ENCODE peak calls at places on chromosome 3, in four cellular contexts. W is DND-41, I is iPS DF 6.9, R is H7. N is an unnamed sample.

GRCh38 chr3:41026394-41027177 is 172.7 kb upstream of the CTNNB1 start:
- DNase-seq in W (no peak), I (no peak), R (no peak), N (no peak)

GRCh38 chr3:126671521-126671920 is 16.6 kb upstream of the TXNRD3 start:
- DNase-seq in W (no peak), I (no peak), R (no peak), N (no peak)

GRCh38 chr3:29186982-29187718 is 93.7 kb upstream of the RBMS3 start:
- DNase-seq in W (no peak), I (no peak), R (no peak), N (peak; percentile 82)

GRCh38 chr3:43436507-43437140 is 150.3 kb downstream of the SNRK start:
- DNase-seq in W (no peak), I (no peak), R (no peak), N (no peak)

GRCh38 chr3:155714295-155714718 is 30.6 kb downstream of the PLCH1 start:
- DNase-seq in W (peak; percentile 24), I (peak; percentile 16), R (peak; percentile 54), N (no peak)

GRCh38 chr3:171943262-171944108 is 95.9 kb upstream of the FNDC3B start:
- DNase-seq in W (no peak), I (no peak), R (no peak), N (no peak)

GRCh38 chr3:111749171-111750170 is 109.6 kb upstream of the PHLDB2 start:
- DNase-seq in W (no peak), I (no peak), R (no peak), N (no peak)

GRCh38 chr3:136075218-136075808 is 109.8 kb downstream of the PPP2R3A start:
- DNase-seq in W (peak; percentile 78), I (peak; percentile 55), R (peak; percentile 59), N (peak; percentile 41)

GRCh38 chr3:117553461-117553860 is 843.9 kb downstream of the TUSC7 start:
- DNase-seq in W (no peak), I (no peak), R (no peak), N (peak; percentile 23)

GRCh38 chr3:27643355-27643754 is 78.8 kb downstream of the EOMES start:
- DNase-seq in W (no peak), I (no peak), R (no peak), N (no peak)

GRCh38 chr3:129051776-129052400 is 8.7 kb upstream of the GP9 start:
- DNase-seq in W (no peak), I (no peak), R (no peak), N (no peak)

GRCh38 chr3:145698252-145698651 is 462.7 kb downstream of the PLOD2 start:
- DNase-seq in W (no peak), I (no peak), R (no peak), N (no peak)

GRCh38 chr3:39150170-39150802 is 3.1 kb downstream of the CSRNP1 start:
- DNase-seq in W (no peak), I (no peak), R (peak; percentile 33), N (no peak)

GRCh38 chr3:151875759-151876158 is 2.3 kb downstream of the SUCNR1 start:
- DNase-seq in W (peak; percentile 48), I (no peak), R (no peak), N (no peak)

GRCh38 chr3:50323614-50324199 is 1.2 kb upstream of the HYAL2 start:
- DNase-seq in W (no peak), I (no peak), R (no peak), N (no peak)

GRCh38 chr3:111577798-111578685 is 17.1 kb downstream of the ZBED2 start:
- DNase-seq in W (no peak), I (peak; percentile 11), R (peak; percentile 46), N (peak; percentile 78)

GRCh38 chr3:192851821-192852352 is 65.8 kb downstream of the MB21D2 start:
- DNase-seq in W (no peak), I (no peak), R (no peak), N (peak; percentile 91)